ENCODE peak calls at places on chromosome 2, in ten cellular contexts. H is NCI-H2171 treated with DMSO at 0.1 percent for 48 hours; J is tibial artery; R is T-helper 1 cell; W is stimulated activated CD8-positive, alpha-beta memory T cell treated with anti-CD3 and anti-CD28 coated beads, Interleukin-7, amount 100 ng/mL, for 1 hour; O is left lobe of liver; V is hypothalamus; B is T-cell; S is PC-9; N is NCI-H524. G is an unnamed sample.

GRCh38 chr2:76850969-76851368 is 671.2 kb downstream of the LRRTM4 start:
- DNase-seq in H (peak), J (no peak), R (no peak), W (no peak), O (no peak), V (no peak), B (no peak), S (no peak), N (no peak), G (no peak)

GRCh38 chr2:241874277-241874925 is 4.9 kb downstream of the RTP5 start:
- DNase-seq in H (no peak), J (no peak), R (no peak), W (no peak), O (no peak), V (no peak), B (no peak), S (no peak), N (no peak), G (no peak)

GRCh38 chr2:239275037-239275685 is 125.7 kb downstream of the HDAC4 start:
- DNase-seq in H (no peak), J (peak), R (peak), W (peak), O (peak), V (no peak), B (peak), S (peak), N (no peak), G (peak)

GRCh38 chr2:29834624-29835023 is 86.8 kb downstream of the ALK start:
- DNase-seq in H (no peak), J (no peak), R (no peak), W (no peak), O (no peak), V (no peak), B (no peak), S (no peak), N (no peak), G (peak)

GRCh38 chr2:240277073-240277806 is 136.8 kb upstream of the OTOS start:
- DNase-seq in H (no peak), J (no peak), R (no peak), W (no peak), O (no peak), V (no peak), B (no peak), S (no peak), N (no peak), G (peak)

GRCh38 chr2:6968319-6969100 is 51.3 kb downstream of the RNF144A start:
- DNase-seq in H (no peak), J (no peak), R (no peak), W (no peak), O (no peak), V (no peak), B (no peak), S (no peak), N (peak), G (peak)

GRCh38 chr2:75429036-75429435 is 131.7 kb downstream of the EVA1A start:
- DNase-seq in H (no peak), J (no peak), R (no peak), W (no peak), O (no peak), V (no peak), B (no peak), S (no peak), N (no peak), G (no peak)

GRCh38 chr2:141455211-141455826 is 675.5 kb downstream of the LRP1B start:
- DNase-seq in H (no peak), J (no peak), R (no peak), W (no peak), O (no peak), V (no peak), B (no peak), S (peak), N (no peak), G (no peak)

GRCh38 chr2:111139637-111140317 is 19.1 kb downstream of the BCL2L11 start:
- DNase-seq in H (no peak), J (no peak), R (no peak), W (no peak), O (peak), V (no peak), B (no peak), S (peak), N (no peak), G (peak)

GRCh38 chr2:149160701-149161217 is 122.3 kb downstream of the LYPD6B start:
- DNase-seq in H (peak), J (no peak), R (peak), W (no peak), O (no peak), V (no peak), B (peak), S (no peak), N (peak), G (no peak)

GRCh38 chr2:178277741-178278197 is 83.5 kb downstream of the OSBPL6 start:
- DNase-seq in H (peak), J (no peak), R (no peak), W (no peak), O (peak), V (no peak), B (no peak), S (no peak), N (peak), G (peak)

GRCh38 chr2:178110681-178111080 is 1.6 kb upstream of the RBM45 start:
- DNase-seq in H (no peak), J (no peak), R (no peak), W (no peak), O (no peak), V (no peak), B (no peak), S (no peak), N (no peak), G (no peak)

GRCh38 chr2:218582085-218582484 is 13.4 kb downstream of the CNOT9 start:
- DNase-seq in H (no peak), J (no peak), R (no peak), W (no peak), O (no peak), V (no peak), B (no peak), S (no peak), N (no peak), G (peak)

GRCh38 chr2:144459937-144460336 is 60.0 kb downstream of the ZEB2 start:
- DNase-seq in H (no peak), J (no peak), R (no peak), W (no peak), O (no peak), V (no peak), B (peak), S (no peak), N (no peak), G (peak)

GRCh38 chr2:70425682-70426301 is 123.9 kb upstream of the FAM136A start:
- DNase-seq in H (no peak), J (no peak), R (no peak), W (no peak), O (peak), V (no peak), B (no peak), S (peak), N (no peak), G (no peak)

GRCh38 chr2:202056611-202057010 is 16.4 kb upstream of the KIAA2012 start:
- DNase-seq in H (no peak), J (no peak), R (no peak), W (no peak), O (no peak), V (no peak), B (no peak), S (peak), N (no peak), G (no peak)

GRCh38 chr2:120398051-120398960 is 52.4 kb downstream of the INHBB start:
- DNase-seq in H (no peak), J (peak), R (no peak), W (no peak), O (peak), V (no peak), B (no peak), S (peak), N (no peak), G (peak)

GRCh38 chr2:218517434-218518206 is 50.5 kb downstream of the USP37 start:
- DNase-seq in H (no peak), J (no peak), R (no peak), W (no peak), O (no peak), V (no peak), B (no peak), S (no peak), N (no peak), G (no peak)

GRCh38 chr2:240293126-240293864 is 142.2 kb upstream of the GPC1 start:
- DNase-seq in H (no peak), J (no peak), R (no peak), W (no peak), O (no peak), V (no peak), B (no peak), S (no peak), N (no peak), G (no peak)

G was measured in astrocyte of the spinal cord.